ENCODE peak calls at places on chromosome 5, in seven cellular contexts. M, N, Y, I, U, S and A are unnamed samples.

GRCh38 chr5:38651806-38652205 is 95.4 kb upstream of the LIFR start:
- DNase-seq in M (peak), N (no peak), Y (peak), I (no peak), U (no peak), S (no peak), A (no peak)

GRCh38 chr5:89283758-89284493 is 400.9 kb upstream of the MEF2C start:
- DNase-seq in M (no peak), N (no peak), Y (no peak), I (no peak), U (no peak), S (no peak), A (no peak)

GRCh38 chr5:14167211-14167845 is 24.2 kb downstream of the TRIO start:
- DNase-seq in M (peak), N (no peak), Y (peak), I (no peak), U (no peak), S (no peak), A (no peak)

GRCh38 chr5:171524461-171524860 is 105.0 kb downstream of the FGF18 start:
- DNase-seq in M (peak), N (no peak), Y (no peak), I (no peak), U (no peak), S (no peak), A (no peak)

GRCh38 chr5:84213212-84213611 is 171.5 kb downstream of the EDIL3 start:
- DNase-seq in M (no peak), N (no peak), Y (no peak), I (no peak), U (no peak), S (no peak), A (no peak)

GRCh38 chr5:132228241-132229035 is 785 bp upstream of the P4HA2 start:
- DNase-seq in M (no peak), N (no peak), Y (no peak), I (no peak), U (peak), S (peak), A (no peak)

GRCh38 chr5:34057569-34057968 is 14.6 kb upstream of the C1QTNF3 start:
- DNase-seq in M (no peak), N (no peak), Y (no peak), I (no peak), U (no peak), S (no peak), A (no peak)

GRCh38 chr5:111984044-111984443 is 227.1 kb upstream of the NREP start:
- DNase-seq in M (peak), N (no peak), Y (peak), I (no peak), U (no peak), S (no peak), A (peak)

GRCh38 chr5:100676807-100677631 is 141.8 kb downstream of the FAM174A start:
- DNase-seq in M (peak), N (no peak), Y (peak), I (no peak), U (no peak), S (no peak), A (peak)

GRCh38 chr5:35066260-35066795 is 18.6 kb upstream of the AGXT2 start:
- DNase-seq in M (no peak), N (no peak), Y (no peak), I (no peak), U (no peak), S (no peak), A (no peak)

GRCh38 chr5:32526815-32527214 is 58.5 kb upstream of the SUB1 start:
- DNase-seq in M (no peak), N (no peak), Y (no peak), I (no peak), U (no peak), S (no peak), A (no peak)

GRCh38 chr5:24642022-24642421 is 2.8 kb downstream of the CDH10 start:
- DNase-seq in M (peak), N (peak), Y (peak), I (no peak), U (no peak), S (no peak), A (peak)

GRCh38 chr5:171157775-171158174 is 151.3 kb upstream of the TLX3 start:
- DNase-seq in M (no peak), N (no peak), Y (no peak), I (no peak), U (no peak), S (no peak), A (no peak)

GRCh38 chr5:172051643-172052362 is 45.4 kb upstream of the FBXW11 start:
- DNase-seq in M (peak), N (no peak), Y (peak), I (no peak), U (no peak), S (no peak), A (no peak)

GRCh38 chr5:82365026-82365425 is 86.9 kb upstream of the RPS23 start:
- DNase-seq in M (no peak), N (no peak), Y (no peak), I (no peak), U (no peak), S (no peak), A (no peak)

GRCh38 chr5:78320461-78320860 is 26.0 kb upstream of the AP3B1 start:
- DNase-seq in M (peak), N (peak), Y (peak), I (no peak), U (no peak), S (no peak), A (no peak)

GRCh38 chr5:73278693-73279092 is 105.7 kb downstream of the TMEM174 start:
- DNase-seq in M (no peak), N (no peak), Y (no peak), I (no peak), U (no peak), S (no peak), A (no peak)

GRCh38 chr5:106292654-106293053 is 1378.1 kb downstream of the EFNA5 start:
- DNase-seq in M (no peak), N (no peak), Y (peak), I (no peak), U (no peak), S (no peak), A (peak)

GRCh38 chr5:169258372-169259000 is 42.5 kb downstream of the SLIT3 start:
- DNase-seq in M (peak), N (no peak), Y (peak), I (no peak), U (no peak), S (no peak), A (no peak)

GRCh38 chr5:44499381-44499780 is 110.2 kb upstream of the FGF10 start:
- DNase-seq in M (no peak), N (no peak), Y (no peak), I (no peak), U (no peak), S (no peak), A (no peak)

GRCh38 chr5:150204588-150204960 is 14.7 kb downstream of the SLC6A7 start:
- DNase-seq in M (no peak), N (no peak), Y (no peak), I (no peak), U (no peak), S (no peak), A (no peak)

GRCh38 chr5:150206780-150207115 is 16.9 kb downstream of the SLC6A7 start:
- DNase-seq in M (no peak), N (no peak), Y (no peak), I (no peak), U (no peak), S (no peak), A (no peak)

GRCh38 chr5:150206076-150206779 is 16.4 kb downstream of the SLC6A7 start:
- DNase-seq in M (no peak), N (no peak), Y (peak), I (no peak), U (no peak), S (no peak), A (no peak)

GRCh38 chr5:150202501-150202900 is 12.6 kb downstream of the SLC6A7 start:
- DNase-seq in M (no peak), N (no peak), Y (no peak), I (no peak), U (no peak), S (no peak), A (no peak)

DNA sequence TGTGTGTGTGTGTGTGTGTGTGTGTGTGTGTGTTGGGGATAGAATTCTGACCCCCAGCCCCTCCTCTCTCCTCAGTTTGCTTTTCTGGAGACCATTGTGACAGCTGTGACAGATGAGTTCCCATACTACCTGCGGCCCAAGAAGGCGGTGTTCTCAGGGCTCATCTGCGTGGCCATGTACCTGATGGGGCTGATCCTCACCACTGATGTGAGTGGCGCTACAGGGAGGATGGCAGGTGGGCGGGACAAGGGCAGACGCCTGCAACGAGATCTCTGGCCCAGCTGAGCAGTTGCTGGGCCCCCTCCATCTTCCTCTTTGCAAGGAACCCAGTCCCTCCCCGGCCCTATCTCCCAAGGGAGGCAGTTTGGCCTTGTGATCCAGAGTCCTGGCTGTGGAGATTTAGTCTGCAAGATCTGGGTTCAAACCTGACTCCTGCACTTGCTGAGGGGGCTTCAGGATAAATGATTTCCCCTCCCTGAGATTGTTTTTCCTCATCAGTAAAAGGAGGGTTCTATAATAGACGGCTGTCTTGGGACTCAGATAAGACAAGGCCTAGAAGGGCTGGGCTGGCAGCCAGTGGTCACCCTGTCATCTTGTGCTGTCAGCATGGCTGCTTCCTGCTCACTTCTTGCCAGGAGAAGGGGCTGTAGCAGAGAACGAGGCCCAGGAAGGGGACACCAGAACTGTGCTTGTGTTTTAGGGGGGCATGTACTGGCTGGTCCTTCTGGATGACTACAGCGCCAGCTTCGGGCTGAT is 14.1 kb downstream of the SLC6A7 start:
- DNase-seq in M (no peak), N (no peak), Y (no peak), I (no peak), U (no peak), S (no peak), A (no peak)
- H3K4me3 ChIP-seq in M (no peak), N (no peak), Y (no peak), I (no peak), U (no peak), S (no peak), A (no peak)

DNA sequence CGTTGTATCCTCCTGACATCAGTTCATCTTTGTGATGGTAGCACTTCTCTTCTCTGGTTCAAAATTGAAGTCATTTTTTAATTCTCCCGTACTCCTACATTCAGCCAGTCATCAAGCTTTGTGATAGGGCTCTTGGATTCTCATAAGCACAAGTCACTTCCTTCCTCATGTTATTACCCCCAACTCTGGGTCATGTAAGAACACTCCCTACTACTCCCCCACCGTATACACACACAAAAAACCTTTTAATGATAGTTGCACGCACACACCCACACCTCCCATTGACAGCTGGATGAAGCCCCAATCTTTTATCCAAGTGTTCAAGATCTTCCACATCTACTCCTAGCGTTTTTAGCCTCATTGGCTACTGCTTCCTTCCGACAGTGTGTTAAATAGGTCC is 16.8 kb downstream of the KDM3B start:
- DNase-seq in M (peak), N (no peak), Y (no peak), I (no peak), U (no peak), S (no peak), A (no peak)
- H3K27ac ChIP-seq in M (peak), N (no peak), Y (no peak), I (peak), U (no peak), S (peak), A (no peak)

GRCh38 chr5:1789838-1790462 is 9.7 kb downstream of the MRPL36 start:
- DNase-seq in M (peak), N (no peak), Y (peak), I (no peak), U (peak), S (no peak), A (peak)
- H3K4me3 ChIP-seq in M (no peak), N (no peak), Y (peak), I (no peak), U (no peak), S (no peak), A (no peak)

DNA sequence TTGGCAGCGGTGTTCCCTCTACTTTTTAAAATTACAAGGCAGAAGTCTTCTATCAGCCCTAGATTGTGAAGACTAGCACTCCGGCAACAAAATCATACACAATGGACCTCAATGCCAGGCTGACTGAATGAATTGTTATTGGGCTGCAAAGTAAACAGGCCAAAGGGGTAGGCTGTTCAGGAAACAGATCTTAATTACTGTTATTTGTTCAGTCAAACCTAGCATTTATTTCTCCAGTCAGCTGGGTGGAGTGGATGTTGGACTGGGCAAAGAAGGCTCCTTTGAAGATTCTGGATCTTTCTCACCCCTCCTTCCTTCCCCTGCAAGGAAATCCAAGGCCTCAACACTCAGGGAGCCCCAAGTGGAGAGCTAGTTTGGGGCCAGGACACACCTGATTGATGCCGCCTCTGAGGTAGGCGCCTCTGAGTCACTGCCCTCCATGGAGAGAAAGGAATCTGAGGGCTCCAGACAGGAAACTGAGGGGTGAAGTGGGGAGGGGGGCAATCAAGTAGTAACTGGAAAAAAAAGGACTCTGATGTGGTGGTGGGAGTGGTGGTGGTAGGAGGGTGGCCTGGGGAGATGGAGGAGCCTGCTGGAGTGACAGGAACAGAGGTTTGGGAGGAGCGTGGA is 35.5 kb downstream of the SERINC5 start:
- DNase-seq in M (no peak), N (no peak), Y (peak), I (no peak), U (no peak), S (no peak), A (no peak)
- H3K27ac ChIP-seq in M (no peak), N (no peak), Y (no peak), I (peak), U (no peak), S (no peak), A (no peak)

DNA sequence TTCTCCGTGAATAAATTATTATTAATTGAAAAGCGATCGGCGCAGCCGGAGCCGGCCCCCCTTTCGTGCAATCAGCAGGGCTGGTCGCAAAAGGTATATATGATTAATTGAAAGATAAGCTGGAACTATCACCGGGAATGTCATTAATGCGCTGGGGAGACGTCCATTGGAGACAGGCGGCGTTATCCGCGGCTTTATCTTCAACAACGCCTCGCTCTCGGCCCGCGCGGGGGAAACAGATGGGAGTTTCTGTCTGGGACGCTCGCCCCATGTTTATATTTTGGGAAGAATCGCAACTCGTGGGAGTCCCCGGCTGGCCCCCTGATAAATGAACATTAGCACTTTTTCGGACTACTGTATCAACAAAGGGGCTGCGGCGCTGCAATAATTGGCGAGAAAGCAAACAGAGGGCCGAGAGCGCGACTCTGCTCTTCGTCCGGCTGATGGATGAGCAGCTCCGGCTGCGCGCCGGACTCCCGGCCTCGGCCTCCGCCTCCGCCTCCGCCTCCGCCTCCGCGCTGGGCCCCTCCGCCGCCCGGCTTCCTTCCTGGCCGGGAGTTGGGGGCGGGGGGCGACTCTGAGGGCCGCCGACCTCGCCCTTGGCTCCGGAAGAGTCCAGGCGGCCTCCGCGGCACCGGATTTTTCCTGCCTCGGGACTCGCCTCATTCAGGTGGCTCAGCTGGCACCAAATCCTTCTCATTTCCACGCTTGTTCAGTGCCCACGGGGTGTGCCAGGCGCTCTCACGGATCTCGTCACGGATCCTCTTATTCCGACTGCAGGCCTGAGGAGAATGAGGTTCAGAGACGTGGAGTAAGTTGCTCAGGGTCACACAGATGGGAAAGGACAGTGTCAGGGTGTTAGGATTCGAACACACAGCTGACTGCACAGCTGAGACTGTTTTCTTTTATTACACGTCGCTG is 3.6 kb upstream of the NKX2-5 start:
- DNase-seq in M (peak), N (no peak), Y (no peak), I (no peak), U (no peak), S (no peak), A (no peak)
- H3K4me3 ChIP-seq in M (peak), N (no peak), Y (no peak), I (no peak), U (peak), S (peak), A (peak)

GRCh38 chr5:143066556-143067281 is 296.5 kb downstream of the ARHGAP26 start:
- DNase-seq in M (no peak), N (peak), Y (no peak), I (no peak), U (peak), S (no peak), A (no peak)
- H3K27ac ChIP-seq in M (no peak), N (peak), Y (peak), I (peak), U (no peak), S (peak), A (no peak)

DNA sequence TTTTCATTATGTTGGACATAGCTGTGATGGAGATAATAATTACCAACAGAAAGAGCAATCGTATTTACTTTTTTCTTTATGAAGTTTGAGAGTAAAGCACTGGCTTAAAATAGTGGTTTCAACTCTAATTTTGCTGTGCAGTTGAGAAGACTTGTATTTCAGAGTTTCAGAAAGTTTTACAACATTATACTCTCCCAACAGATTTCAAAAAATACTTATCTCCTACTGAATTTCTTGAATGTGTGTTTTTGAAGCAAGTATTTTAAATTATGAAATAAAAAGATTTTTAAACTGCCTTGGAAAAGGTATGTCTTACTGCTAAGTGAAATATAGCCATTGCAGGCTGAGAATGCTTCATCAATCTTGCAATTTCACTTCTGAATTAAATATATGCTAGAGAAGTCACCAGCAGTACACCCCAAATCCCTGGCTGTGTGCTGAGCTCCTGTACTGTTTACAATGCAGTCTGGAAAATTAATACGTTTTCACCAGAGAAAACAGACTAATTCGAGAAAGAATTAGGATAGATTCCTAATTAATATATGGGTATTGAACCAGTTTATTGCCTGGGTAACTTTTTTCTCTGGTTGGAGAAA is 3.0 kb downstream of the PRDM6 start:
- DNase-seq in M (no peak), N (no peak), Y (peak), I (no peak), U (no peak), S (no peak), A (no peak)
- H3K4me3 ChIP-seq in M (no peak), N (no peak), Y (peak), I (no peak), U (peak), S (no peak), A (no peak)

DNA sequence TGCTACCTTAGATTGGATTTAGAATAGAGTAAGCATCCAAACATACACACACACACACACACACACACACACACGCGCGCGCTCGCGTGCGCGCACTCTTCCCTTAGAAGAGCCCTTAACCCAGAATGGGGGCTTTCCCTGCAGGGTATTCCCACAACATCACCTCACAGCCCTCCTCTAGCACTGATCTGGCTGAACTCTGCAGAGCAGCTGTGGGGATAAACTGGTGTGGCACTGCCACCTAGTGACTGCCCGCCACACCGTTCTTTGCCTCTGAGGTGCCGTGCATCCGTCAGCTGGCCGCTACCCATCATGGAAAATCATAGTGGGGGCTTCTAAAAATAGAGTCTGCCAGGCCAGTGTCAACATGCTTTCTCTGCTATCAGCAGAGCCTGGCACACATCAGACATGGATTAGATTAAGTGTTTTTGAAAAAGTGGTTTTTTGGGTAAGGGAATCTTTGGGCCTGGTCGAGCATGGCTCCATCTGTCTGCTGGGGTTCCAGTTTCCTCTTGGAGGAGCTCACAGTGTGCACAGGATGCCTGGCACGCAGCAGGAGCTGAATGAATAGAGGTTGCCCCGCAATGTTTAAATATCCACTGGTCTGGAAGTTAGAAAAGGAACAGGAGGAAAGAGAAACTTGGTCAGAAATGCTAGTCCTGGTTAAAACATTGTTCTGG is 88.1 kb downstream of the KCNN2 start:
- DNase-seq in M (peak), N (peak), Y (peak), I (peak), U (peak), S (peak), A (peak)
- H3K27ac ChIP-seq in M (peak), N (no peak), Y (no peak), I (peak), U (no peak), S (no peak), A (no peak)

GRCh38 chr5:122182491-122182921 is 53.2 kb downstream of the ZNF474 start:
- DNase-seq in M (peak), N (no peak), Y (peak), I (peak), U (peak), S (no peak), A (peak)
- H3K4me3 ChIP-seq in M (no peak), N (no peak), Y (no peak), I (no peak), U (no peak), S (no peak), A (no peak)